ENCODE peak calls at places on chromosomes 1 and 21, in six cellular contexts. W is A549, J is endothelial cell of umbilical vein, U is WTC11, N is K562, X is H1. B is an unnamed sample.

GRCh38 chr1:59568158-59568935 is 246.4 kb upstream of the HOOK1 start:
- DNase-seq in W (peak; percentile 7), J (peak; percentile 23), U (no peak), N (no peak), X (no peak), B (no peak)

GRCh38 chr1:16967095-16967567 is 13.3 kb downstream of the MFAP2 start:
- DNase-seq in W (no peak), J (peak; percentile 89), U (no peak), N (no peak), X (no peak), B (no peak)

GRCh38 chr1:43870306-43870705 is 63.3 kb upstream of the ARTN start:
- DNase-seq in W (no peak), J (no peak), U (no peak), N (no peak), X (no peak), B (no peak)

GRCh38 chr21:34583926-34584563 is 30.9 kb downstream of the RCAN1 start:
- DNase-seq in W (no peak), J (no peak), U (no peak), N (no peak), X (no peak), B (no peak)

GRCh38 chr1:188557052-188557451 is 1728.3 kb downstream of the PLA2G4A start:
- DNase-seq in W (no peak), J (no peak), U (no peak), N (no peak), X (no peak), B (no peak)

GRCh38 chr1:248821101-248821500 is 4.6 kb downstream of the SH3BP5L start:
- DNase-seq in W (peak; percentile 56), J (no peak), U (no peak), N (no peak), X (no peak), B (peak; percentile 51)

GRCh38 chr1:158646465-158646864 is 40.0 kb downstream of the SPTA1 start:
- DNase-seq in W (no peak), J (no peak), U (no peak), N (no peak), X (no peak), B (no peak)

GRCh38 chr1:113991467-113991997 is 12.3 kb downstream of the OLFML3 start:
- DNase-seq in W (no peak), J (no peak), U (no peak), N (no peak), X (no peak), B (no peak)

GRCh38 chr1:202656951-202657646 is 53.2 kb downstream of the SYT2 start:
- DNase-seq in W (peak; percentile 43), J (peak; percentile 26), U (peak; percentile 85), N (peak; percentile 80), X (peak; percentile 39), B (peak; percentile 19)

GRCh38 chr1:154398141-154398540 is 7.0 kb upstream of the IL6R start:
- DNase-seq in W (no peak), J (no peak), U (no peak), N (no peak), X (no peak), B (no peak)

GRCh38 chr1:49465486-49466185 is 558.1 kb downstream of the AGBL4 start:
- DNase-seq in W (no peak), J (no peak), U (no peak), N (no peak), X (no peak), B (no peak)

GRCh38 chr1:22827666-22828065 is 117.0 kb downstream of the EPHB2 start:
- DNase-seq in W (no peak), J (no peak), U (no peak), N (no peak), X (no peak), B (no peak)

GRCh38 chr1:225953315-225953714 is 12.3 kb upstream of the LEFTY2 start:
- DNase-seq in W (no peak), J (no peak), U (no peak), N (no peak), X (no peak), B (no peak)

DNA sequence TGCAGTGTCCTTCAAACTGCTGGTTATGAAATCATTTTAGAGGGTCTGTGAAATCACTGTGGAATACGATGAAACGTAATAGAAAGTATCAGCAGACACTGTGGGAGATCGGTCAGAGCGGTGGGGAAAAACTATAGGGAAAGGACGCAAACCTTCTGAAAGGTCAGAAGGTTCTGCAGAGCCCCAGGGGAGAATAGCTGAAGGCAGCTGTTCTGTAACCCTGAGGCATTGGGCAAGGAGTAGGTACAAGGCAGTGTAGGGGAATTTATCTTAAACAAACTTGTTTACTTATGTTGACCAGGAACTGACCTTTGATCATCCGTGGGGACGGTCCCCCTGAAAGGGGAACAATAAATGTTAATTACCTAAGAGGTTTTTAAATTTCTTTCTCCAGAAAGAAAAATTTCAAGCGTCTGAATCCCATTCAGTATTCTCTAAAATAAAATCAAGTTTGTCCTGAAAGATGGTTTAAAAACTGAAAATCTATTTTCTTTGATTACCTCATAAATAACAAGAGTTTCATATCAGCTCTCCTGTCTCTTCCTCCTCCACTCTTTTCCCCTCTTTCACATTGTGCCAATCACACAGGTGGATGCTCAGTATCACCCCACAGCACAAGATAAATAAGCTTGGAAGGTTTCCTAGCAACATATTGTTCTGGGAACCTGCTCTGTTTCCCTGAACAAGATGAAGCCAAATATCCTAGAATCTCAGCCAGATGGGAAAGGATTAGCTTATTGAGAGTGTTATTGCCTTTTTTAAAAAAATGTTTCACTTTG is 45.9 kb upstream of the CACYBP start:
- DNase-seq in W (peak; percentile 39), J (no peak), U (no peak), N (no peak), X (no peak), B (peak; percentile 62)
- TF ChIP-seq JUN in W (no peak), J (no peak), U (no peak), N (no peak), X (no peak), B (no peak)

GRCh38 chr1:26094677-26095383 is 16.8 kb upstream of the PDIK1L start:
- DNase-seq in W (no peak), J (no peak), U (peak; percentile 72), N (peak; percentile 58), X (peak; percentile 38), B (no peak)
- TF ChIP-seq JUN in W (no peak), J (no peak), U (no peak), N (peak; percentile 1), X (no peak), B (no peak)

GRCh38 chr1:3463891-3464648 is 9.6 kb downstream of the ARHGEF16 start:
- DNase-seq in W (no peak), J (no peak), U (peak; percentile 5), N (no peak), X (no peak), B (no peak)
- TF ChIP-seq JUN in W (no peak), J (no peak), U (no peak), N (no peak), X (no peak), B (no peak)

DNA sequence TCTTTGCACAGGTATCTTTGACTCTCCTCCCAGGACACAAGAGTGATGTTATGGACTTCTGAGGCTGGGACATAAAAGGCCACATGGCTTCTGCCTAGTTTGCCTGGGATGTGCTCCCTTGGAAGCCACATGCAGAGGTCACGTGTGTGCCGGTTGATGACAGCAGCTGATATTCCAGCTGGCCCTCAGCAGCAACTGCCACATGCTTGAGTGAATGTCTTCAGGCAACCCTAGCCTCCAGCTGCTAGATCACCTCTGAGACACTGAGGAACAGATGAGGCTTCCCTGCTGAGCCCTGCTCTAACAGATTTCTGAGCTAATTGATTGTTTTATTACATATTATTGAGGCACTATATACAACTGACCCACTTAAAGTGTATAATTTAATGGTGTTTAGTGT is 11.6 kb upstream of the AKR7A3 start:
- DNase-seq in W (no peak), J (no peak), U (no peak), N (peak; percentile 33), X (no peak), B (no peak)
- TF ChIP-seq JUN in W (no peak), J (no peak), U (no peak), N (no peak), X (no peak), B (no peak)

GRCh38 chr1:102434421-102434820 is 437.7 kb upstream of the OLFM3 start:
- DNase-seq in W (peak; percentile 11), J (peak; percentile 11), U (peak; percentile 46), N (no peak), X (peak; percentile 1), B (peak; percentile 52)
- TF ChIP-seq JUN in W (no peak), J (no peak), U (no peak), N (no peak), X (no peak), B (no peak)

DNA sequence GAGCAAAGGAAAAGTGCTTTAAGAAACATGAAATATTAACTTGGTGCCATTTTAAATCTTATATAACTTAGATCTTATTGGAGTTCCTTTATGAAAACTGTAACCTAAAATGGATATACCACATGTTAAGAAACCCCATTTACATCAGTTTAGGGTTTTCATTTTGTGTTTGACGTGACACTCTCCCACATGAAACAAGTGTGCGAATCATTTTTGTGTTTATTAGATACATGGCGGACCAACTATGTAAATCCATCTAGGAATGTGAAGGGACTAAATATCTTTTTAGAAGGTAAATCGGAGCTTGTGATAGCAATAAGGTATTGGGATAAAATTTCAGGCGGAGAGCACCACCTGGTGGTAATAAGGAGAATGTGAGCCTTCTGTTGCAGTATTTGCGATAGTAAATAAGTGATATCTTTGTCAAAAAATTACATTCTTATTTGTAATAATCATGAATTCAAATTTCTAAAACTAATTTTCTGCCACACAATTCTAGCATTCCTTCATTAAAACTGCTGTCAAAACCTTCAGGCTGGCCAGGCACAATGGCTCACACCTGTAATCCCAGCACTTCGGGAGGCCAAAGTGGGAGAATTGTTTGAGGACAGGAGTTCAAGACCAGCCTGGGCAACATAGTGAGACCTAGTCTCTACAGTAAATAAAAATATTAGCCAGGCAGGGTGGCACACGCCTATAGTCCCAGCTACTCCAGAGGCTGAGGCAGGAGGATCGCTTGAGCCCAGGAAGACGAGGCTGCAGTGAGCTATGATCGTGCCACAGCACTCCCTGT is 31.3 kb downstream of the SMAP2 start:
- DNase-seq in W (peak; percentile 54), J (peak; percentile 75), U (no peak), N (peak; percentile 51), X (no peak), B (peak; percentile 60)
- TF ChIP-seq JUN in W (no peak), J (no peak), U (no peak), N (no peak), X (no peak), B (no peak)

GRCh38 chr1:245906207-245906606 is 600.9 kb downstream of the SMYD3 start:
- DNase-seq in W (no peak), J (no peak), U (no peak), N (no peak), X (no peak), B (no peak)
- TF ChIP-seq JUN in W (no peak), J (no peak), U (no peak), N (no peak), X (no peak), B (no peak)

B was measured in HepG2.